ENCODE peak calls at places on chromosome 5, in nine cellular contexts. X, E, Q, I, W, A, H, N and U are unnamed samples.

GRCh38 chr5:154850255-154851062 is at the start of gene FAXDC2:
- DNase-seq in N (peak), E (peak), I (no peak), H (peak), Q (peak), A (peak), W (no peak), X (peak), U (peak)

GRCh38 chr5:149837680-149838269 is 106.8 kb downstream of the PDE6A start:
- DNase-seq in N (peak), H (peak), A (peak), I (peak), Q (no peak), W (peak), E (no peak), X (peak), U (no peak)

GRCh38 chr5:16644301-16644889 is 27.6 kb upstream of the RETREG1 start:
- DNase-seq in W (no peak), I (no peak), Q (no peak), A (no peak), N (no peak), H (no peak), X (no peak), E (no peak), U (no peak)

GRCh38 chr5:142360607-142361120 is 35.8 kb upstream of the SPRY4 start:
- DNase-seq in I (peak), A (no peak), N (peak), X (no peak), H (peak), E (no peak), W (no peak), Q (no peak), U (peak)

GRCh38 chr5:89560724-89561123 is 677.7 kb upstream of the MEF2C start:
- DNase-seq in N (no peak), W (no peak), A (no peak), I (no peak), H (no peak), X (no peak), E (no peak), Q (no peak), U (no peak)

GRCh38 chr5:174721522-174722432 is 2.6 kb upstream of the MSX2 start:
- DNase-seq in W (no peak), N (no peak), Q (no peak), X (no peak), A (no peak), I (no peak), H (no peak), E (no peak), U (peak)

GRCh38 chr5:71932131-71932635 is 175.1 kb upstream of the MAP1B start:
- DNase-seq in E (no peak), Q (no peak), X (no peak), A (no peak), N (no peak), W (no peak), H (no peak), I (peak), U (no peak)

GRCh38 chr5:173743641-173744343 is 127.3 kb upstream of the BOD1 start:
- DNase-seq in E (no peak), N (no peak), I (no peak), H (no peak), W (no peak), Q (no peak), A (no peak), X (no peak), U (no peak)

GRCh38 chr5:1799110-1799601 is 481 bp downstream of the MRPL36 start:
- DNase-seq in W (no peak), N (peak), I (peak), E (peak), A (peak), Q (peak), H (no peak), X (peak), U (no peak)

GRCh38 chr5:147081256-147081872 is 153.5 kb upstream of the STK32A start:
- DNase-seq in H (no peak), X (no peak), A (no peak), E (no peak), N (no peak), W (no peak), I (no peak), Q (no peak), U (peak)

GRCh38 chr5:67971223-67971830 is 244.2 kb upstream of the PIK3R1 start:
- DNase-seq in X (peak), W (no peak), Q (no peak), A (no peak), I (no peak), H (no peak), N (no peak), E (no peak), U (peak)

GRCh38 chr5:159424123-159424522 is 93.8 kb upstream of the IL12B start:
- DNase-seq in X (no peak), I (no peak), E (no peak), H (no peak), Q (no peak), N (no peak), W (no peak), A (no peak), U (no peak)

GRCh38 chr5:120604898-120605297 is 140.8 kb downstream of the PRR16 start:
- DNase-seq in X (no peak), E (no peak), N (no peak), H (no peak), I (peak), W (no peak), Q (no peak), A (no peak), U (no peak)

GRCh38 chr5:38367410-38367809 is 109.1 kb downstream of the EGFLAM start:
- DNase-seq in A (no peak), X (no peak), I (no peak), H (no peak), Q (no peak), E (no peak), N (peak), W (no peak), U (no peak)

GRCh38 chr5:112228672-112229071 is 190.4 kb downstream of the EPB41L4A start:
- DNase-seq in N (no peak), W (no peak), H (peak), A (peak), Q (no peak), X (peak), E (no peak), I (peak), U (peak)

GRCh38 chr5:9188131-9188530 is 357.7 kb downstream of the SEMA5A start:
- DNase-seq in A (no peak), H (no peak), W (no peak), X (no peak), I (no peak), E (no peak), Q (no peak), N (no peak), U (no peak)

GRCh38 chr5:151115272-151115905 is 34.6 kb upstream of the TNIP1 start:
- DNase-seq in E (peak), A (peak), I (peak), N (peak), X (peak), H (peak), Q (peak), W (peak), U (peak)

GRCh38 chr5:87076411-87076810 is 191.3 kb upstream of the RASA1 start:
- DNase-seq in H (no peak), X (no peak), N (no peak), Q (no peak), E (no peak), A (no peak), I (no peak), W (no peak), U (no peak)

GRCh38 chr5:151094861-151095260 is 14.0 kb upstream of the TNIP1 start:
- DNase-seq in Q (no peak), X (peak), H (no peak), A (no peak), I (no peak), W (peak), N (no peak), E (no peak), U (peak)

GRCh38 chr5:108113950-108114349 is 267.9 kb downstream of the FBXL17 start:
- DNase-seq in W (no peak), Q (no peak), X (no peak), N (no peak), E (no peak), I (no peak), H (no peak), A (no peak), U (no peak)

GRCh38 chr5:32461441-32462120 is 17.0 kb upstream of the ZFR start:
- DNase-seq in I (no peak), Q (no peak), X (no peak), W (no peak), A (no peak), N (no peak), H (no peak), E (no peak), U (no peak)

GRCh38 chr5:33312631-33313030 is 128.1 kb upstream of the TARS1 start:
- DNase-seq in W (no peak), I (no peak), N (no peak), H (no peak), X (no peak), Q (no peak), E (no peak), A (no peak), U (no peak)

GRCh38 chr5:157108961-157109360 is at the start of gene HAVCR2:
- DNase-seq in N (no peak), X (peak), Q (peak), E (no peak), I (no peak), W (peak), A (peak), H (peak), U (no peak)

GRCh38 chr5:158908690-158909325 is 190.9 kb downstream of the EBF1 start:
- DNase-seq in A (no peak), I (no peak), E (no peak), W (no peak), X (no peak), N (no peak), Q (no peak), H (no peak), U (no peak)

GRCh38 chr5:144024601-144025000 is 145.9 kb downstream of the YIPF5 start:
- DNase-seq in H (no peak), X (no peak), Q (no peak), W (no peak), E (no peak), N (no peak), A (no peak), I (no peak), U (no peak)

GRCh38 chr5:134545070-134545868 is 19.8 kb downstream of the JADE2 start:
- DNase-seq in E (no peak), A (peak), Q (peak), X (peak), N (no peak), I (no peak), H (no peak), W (peak), U (peak)

GRCh38 chr5:7886849-7887460 is 18.0 kb downstream of the MTRR start:
- DNase-seq in A (no peak), I (peak), N (peak), Q (no peak), E (no peak), H (no peak), W (no peak), X (no peak), U (no peak)

GRCh38 chr5:16456103-16456832 is 9.3 kb downstream of the ZNF622 start:
- DNase-seq in N (peak), E (no peak), A (peak), H (no peak), W (no peak), I (peak), Q (no peak), X (peak), U (no peak)

GRCh38 chr5:133925866-133926488 is 42.4 kb downstream of the C5orf15 start:
- DNase-seq in N (no peak), I (no peak), X (no peak), Q (no peak), H (no peak), E (no peak), W (no peak), A (no peak), U (no peak)

GRCh38 chr5:103260951-103261350 is 2.4 kb downstream of the MACIR start:
- DNase-seq in E (no peak), I (no peak), Q (no peak), H (no peak), W (no peak), X (no peak), N (no peak), A (no peak), U (no peak)

GRCh38 chr5:6365142-6365976 is 13.0 kb downstream of the MED10 start:
- DNase-seq in X (no peak), Q (no peak), I (no peak), W (no peak), N (no peak), A (no peak), E (no peak), H (peak), U (no peak)

GRCh38 chr5:96124589-96124988 is 162.9 kb upstream of the ELL2 start:
- DNase-seq in X (no peak), H (no peak), W (no peak), E (no peak), A (no peak), I (no peak), Q (no peak), N (no peak), U (no peak)

GRCh38 chr5:160792281-160792680 is 59.7 kb downstream of the ATP10B start:
- DNase-seq in N (no peak), H (no peak), X (no peak), W (no peak), Q (no peak), I (no peak), A (no peak), E (no peak), U (no peak)

GRCh38 chr5:153372433-153373167 is 117.9 kb upstream of the GRIA1 start:
- DNase-seq in A (no peak), Q (no peak), X (no peak), N (no peak), I (no peak), W (no peak), H (no peak), E (no peak), U (no peak)

GRCh38 chr5:118597448-118597847 is 390.9 kb downstream of the DTWD2 start:
- DNase-seq in X (no peak), Q (no peak), E (no peak), A (no peak), W (no peak), N (no peak), H (no peak), I (no peak), U (no peak)

GRCh38 chr5:179698935-179699639 is at the start of gene CANX:
- DNase-seq in A (no peak), H (no peak), N (peak), Q (no peak), I (no peak), X (no peak), E (no peak), W (no peak), U (no peak)

GRCh38 chr5:179699640-179700298 is 1.0 kb downstream of the CANX start:
- DNase-seq in W (no peak), Q (no peak), I (peak), E (no peak), X (peak), N (peak), H (no peak), A (peak), U (no peak)

GRCh38 chr5:179696605-179697004 is 2.2 kb upstream of the CANX start:
- DNase-seq in N (no peak), A (no peak), E (no peak), Q (no peak), H (no peak), I (no peak), W (no peak), X (no peak), U (no peak)

GRCh38 chr5:179697108-179697507 is 1.7 kb upstream of the CANX start:
- DNase-seq in I (no peak), E (no peak), Q (no peak), N (no peak), X (no peak), A (no peak), H (no peak), W (no peak), U (peak)

GRCh38 chr5:179697993-179698934 is 503 bp upstream of the CANX start:
- DNase-seq in N (peak), H (peak), A (peak), X (peak), W (peak), Q (peak), E (peak), I (peak), U (peak)
- TF ChIP-seq POLR2A in N (peak), H (no peak), A (peak), X (peak), W (peak), Q (peak), E (peak), I (peak), U (peak)

DNA sequence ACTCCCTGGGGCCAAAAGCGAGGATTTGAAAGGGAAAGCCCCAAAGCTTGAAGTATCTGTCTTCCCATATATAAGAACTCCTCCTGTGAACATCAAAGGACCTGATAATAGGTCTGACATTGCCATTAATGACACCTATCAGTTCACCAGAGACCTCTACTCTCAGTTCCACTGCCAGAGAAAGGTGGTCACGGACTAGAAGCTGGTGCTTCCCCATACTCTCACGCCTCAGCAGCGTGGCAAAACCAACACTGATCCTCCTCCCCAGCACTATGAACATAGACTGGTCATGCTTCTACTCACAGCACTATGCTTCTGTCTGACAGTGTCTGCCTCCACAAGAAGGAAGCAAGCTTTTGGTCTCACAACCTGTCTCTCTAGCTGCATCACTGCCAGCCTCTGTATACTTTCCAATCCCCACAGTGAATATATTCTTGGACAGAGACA is 37.9 kb downstream of the NRG2 start:
- DNase-seq in W (no peak), I (no peak), A (no peak), N (no peak), H (no peak), E (no peak), Q (no peak), X (no peak), U (no peak)
- TF ChIP-seq POLR2A in W (no peak), I (no peak), A (no peak), N (no peak), H (no peak), E (no peak), Q (no peak), X (no peak), U (no peak)

DNA sequence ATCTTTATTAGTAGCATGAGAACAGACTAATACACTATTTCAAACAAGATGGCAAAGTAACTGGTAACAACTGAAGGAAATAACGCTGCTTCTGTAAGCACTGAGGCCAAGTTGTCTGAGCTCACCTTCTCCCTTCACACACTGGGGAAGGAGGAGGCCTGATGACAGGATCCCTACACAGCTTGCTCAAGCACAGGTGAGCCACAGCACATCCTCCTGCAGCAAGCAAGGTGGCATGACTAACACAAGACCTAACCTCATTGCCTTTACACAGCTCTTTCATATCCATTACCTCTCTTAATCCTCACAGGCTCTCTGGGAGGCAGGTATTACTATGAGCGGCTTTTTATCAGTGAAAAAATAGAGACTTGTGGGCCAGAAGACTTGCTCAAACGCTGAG is 83.3 kb downstream of the ARL15 start:
- DNase-seq in E (no peak), W (no peak), Q (no peak), N (no peak), A (no peak), H (no peak), X (no peak), I (no peak), U (no peak)
- TF ChIP-seq POLR2A in E (no peak), W (no peak), Q (no peak), N (no peak), A (no peak), H (no peak), X (no peak), I (no peak), U (no peak)

GRCh38 chr5:177509361-177509951 is at the start of gene DOK3:
- DNase-seq in X (peak), I (no peak), E (no peak), Q (peak), H (peak), A (peak), W (peak), N (peak), U (no peak)
- TF ChIP-seq POLR2A in X (no peak), I (no peak), E (no peak), Q (no peak), H (no peak), A (peak), W (no peak), N (no peak), U (no peak)